ENCODE peak calls at places on chromosomes 13 and 19, in four cellular contexts. M is NCI-H774, J is BJ, W is SHP77 treated with DMSO at 0.1 percent for 48 hours. N is an unnamed sample.

GRCh38 chr13:97659602-97660001 is 225.6 kb downstream of the RAP2A start:
- DNase-seq in M (no peak), J (no peak), W (no peak), N (no peak)

GRCh38 chr13:68174905-68175304 is 944.8 kb upstream of the PCDH9 start:
- DNase-seq in M (no peak), J (no peak), W (no peak), N (no peak)

GRCh38 chr19:48964205-48965032 is 690 bp upstream of the FTL start:
- DNase-seq in M (no peak), J (no peak), W (no peak), N (no peak)

GRCh38 chr13:29543230-29544215 is 52.0 kb downstream of the SLC7A1 start:
- DNase-seq in M (no peak), J (no peak), W (no peak), N (no peak)

GRCh38 chr13:76406243-76406642 is 480.0 kb downstream of the KCTD12 start:
- DNase-seq in M (no peak), J (no peak), W (no peak), N (no peak)

GRCh38 chr13:109979186-109979585 is 192.8 kb upstream of the IRS2 start:
- DNase-seq in M (no peak), J (no peak), W (no peak), N (no peak)

GRCh38 chr13:30303269-30303668 is 4.1 kb downstream of the KATNAL1 start:
- DNase-seq in M (no peak), J (no peak), W (no peak), N (no peak)

GRCh38 chr13:48478401-48478800 is 54.5 kb downstream of the RCBTB2 start:
- DNase-seq in M (no peak), J (peak), W (no peak), N (no peak)

GRCh38 chr19:36030264-36031148 is 2.2 kb downstream of the CLIP3 start:
- DNase-seq in M (no peak), J (no peak), W (no peak), N (no peak)

GRCh38 chr19:45340232-45340898 is at the start of gene KLC3:
- DNase-seq in M (peak), J (no peak), W (no peak), N (no peak)

GRCh38 chr19:48858984-48859710 is 9.3 kb downstream of the PLEKHA4 start:
- DNase-seq in M (no peak), J (no peak), W (no peak), N (no peak)

GRCh38 chr19:40139533-40140287 is 49.0 kb upstream of the ZNF780A start:
- DNase-seq in M (peak), J (peak), W (peak), N (no peak)

GRCh38 chr13:94595006-94595942 is 678 bp downstream of the TGDS start:
- DNase-seq in M (no peak), J (no peak), W (no peak), N (no peak)

N was measured in NCI-H1092.